ENCODE peak calls at places on chromosomes 3 and 15, in nine cellular contexts. A is H9, W is B cell, Q is esophagus muscularis mucosa, N is uterus, O is WTC11, U is neural progenitor cell, F is fibroblast of mammary gland, T is IMR-90. K is an unnamed sample.

GRCh38 chr3:148903022-148903442 is 37.9 kb downstream of the CPA3 start:
- DNase-seq in F (peak; percentile 81), O (no peak), U (no peak), Q (no peak), N (no peak), W (no peak), T (peak; percentile 28), A (no peak), K (peak; percentile 69)

GRCh38 chr15:74870496-74871213 is 2.5 kb downstream of the SCAMP2 start:
- DNase-seq in U (no peak), Q (no peak), F (no peak), W (no peak), T (no peak), O (no peak), N (no peak), A (no peak), K (no peak)

GRCh38 chr3:78154521-78155186 is 1114.8 kb downstream of the ROBO2 start:
- DNase-seq in T (no peak), Q (no peak), F (no peak), W (no peak), O (no peak), N (no peak), A (no peak), U (no peak), K (no peak)

GRCh38 chr15:69574506-69574905 is 121.9 kb downstream of the RPLP1 start:
- DNase-seq in W (no peak), F (no peak), U (no peak), A (no peak), T (no peak), O (no peak), Q (no peak), N (no peak), K (no peak)

GRCh38 chr3:39294446-39295183 is 14.8 kb upstream of the CX3CR1 start:
- DNase-seq in W (no peak), T (no peak), U (no peak), Q (no peak), O (no peak), N (no peak), A (no peak), F (no peak), K (no peak)

GRCh38 chr3:134360046-134360445 is 14.2 kb downstream of the AMOTL2 start:
- DNase-seq in W (no peak), F (no peak), Q (no peak), O (peak; percentile 7), N (no peak), U (no peak), A (no peak), T (no peak), K (no peak)

GRCh38 chr15:80584561-80584964 is 110.5 kb upstream of the ABHD17C start:
- DNase-seq in T (no peak), O (no peak), U (peak; percentile 14), A (peak; percentile 23), F (no peak), N (no peak), W (no peak), Q (no peak), K (no peak)

GRCh38 chr3:79729096-79729495 is 38.7 kb downstream of the ROBO1 start:
- DNase-seq in O (no peak), T (no peak), Q (no peak), W (no peak), N (no peak), A (no peak), U (no peak), F (no peak), K (no peak)

GRCh38 chr3:134640378-134640777 is 10.4 kb downstream of the KY start:
- DNase-seq in Q (no peak), T (no peak), U (no peak), F (no peak), N (no peak), O (no peak), W (no peak), A (peak; percentile 9), K (no peak)

GRCh38 chr3:140204271-140204984 is 269.4 kb downstream of the CLSTN2 start:
- DNase-seq in N (no peak), F (no peak), T (no peak), O (no peak), A (peak; percentile 46), Q (peak; percentile 68), W (no peak), U (no peak), K (no peak)

GRCh38 chr3:5038243-5038642 is 59.0 kb downstream of the BHLHE40 start:
- DNase-seq in U (no peak), W (no peak), Q (no peak), A (no peak), N (no peak), O (no peak), T (no peak), F (peak; percentile 12), K (no peak)

GRCh38 chr15:84104853-84105252 is 130.7 kb upstream of the GOLGA6L4 start:
- DNase-seq in W (no peak), Q (no peak), F (no peak), N (no peak), O (no peak), A (no peak), T (no peak), U (no peak), K (no peak)

GRCh38 chr15:84113919-84114318 is 121.7 kb upstream of the GOLGA6L4 start:
- DNase-seq in T (no peak), W (no peak), U (no peak), O (no peak), Q (no peak), F (no peak), N (no peak), A (no peak), K (no peak)

GRCh38 chr15:84103345-84103744 is 132.2 kb upstream of the GOLGA6L4 start:
- DNase-seq in U (no peak), Q (no peak), F (no peak), O (no peak), A (no peak), W (no peak), N (no peak), T (no peak), K (no peak)

GRCh38 chr15:84112025-84112424 is 123.5 kb upstream of the GOLGA6L4 start:
- DNase-seq in Q (no peak), F (peak; percentile 26), A (no peak), U (no peak), T (peak; percentile 12), O (no peak), W (no peak), N (no peak), K (peak; percentile 5)

DNA sequence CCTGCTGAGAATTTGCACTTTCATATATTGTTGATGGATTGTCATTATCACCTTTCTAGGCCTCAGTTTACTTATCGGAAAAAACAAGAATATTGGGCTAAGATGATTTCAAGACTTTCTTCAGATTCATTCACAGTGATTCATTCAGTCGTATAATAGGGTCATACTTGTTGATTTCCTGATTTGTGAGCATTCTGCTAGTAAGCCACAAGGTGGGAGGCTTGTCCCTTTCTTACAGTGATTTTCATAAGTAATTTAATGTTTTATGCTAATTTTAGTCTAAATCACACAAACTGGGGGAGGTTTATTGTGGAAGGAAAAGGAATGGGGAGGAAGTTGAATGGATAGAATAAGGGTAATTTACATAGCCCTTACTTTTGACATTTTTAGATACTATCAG is 126.8 kb upstream of the GOLGA6L4 start:
- DNase-seq in O (no peak), U (no peak), A (no peak), F (peak; percentile 38), N (no peak), W (no peak), Q (no peak), T (peak; percentile 18), K (peak; percentile 18)
- TF ChIP-seq CTCF in O (no peak), U (peak; percentile 25), A (peak; percentile 37), F (peak; percentile 21), N (no peak), W (no peak), Q (no peak), T (peak; percentile 11), K (no peak)

GRCh38 chr3:44476963-44477311 is 533 bp downstream of the ZNF445 start:
- DNase-seq in N (no peak), W (no peak), A (no peak), O (no peak), U (no peak), F (no peak), Q (no peak), T (no peak), K (no peak)
- TF ChIP-seq CTCF in N (no peak), W (no peak), A (no peak), O (no peak), U (no peak), F (no peak), Q (no peak), T (no peak), K (no peak)

GRCh38 chr15:97874139-97874538 is 86.4 kb upstream of the ARRDC4 start:
- DNase-seq in Q (no peak), W (no peak), O (no peak), A (no peak), N (no peak), T (no peak), F (no peak), U (no peak), K (no peak)

GRCh38 chr15:97870771-97871170 is 89.7 kb upstream of the ARRDC4 start:
- DNase-seq in U (no peak), O (no peak), N (no peak), T (no peak), W (no peak), Q (no peak), F (no peak), A (no peak), K (no peak)

GRCh38 chr15:97875025-97875512 is 85.4 kb upstream of the ARRDC4 start:
- DNase-seq in W (no peak), N (no peak), A (no peak), T (no peak), F (no peak), O (no peak), Q (no peak), U (no peak), K (no peak)

GRCh38 chr15:97881568-97881967 is 78.9 kb upstream of the ARRDC4 start:
- DNase-seq in U (no peak), Q (no peak), O (no peak), N (no peak), F (no peak), W (no peak), T (no peak), A (peak; percentile 38), K (no peak)

DNA sequence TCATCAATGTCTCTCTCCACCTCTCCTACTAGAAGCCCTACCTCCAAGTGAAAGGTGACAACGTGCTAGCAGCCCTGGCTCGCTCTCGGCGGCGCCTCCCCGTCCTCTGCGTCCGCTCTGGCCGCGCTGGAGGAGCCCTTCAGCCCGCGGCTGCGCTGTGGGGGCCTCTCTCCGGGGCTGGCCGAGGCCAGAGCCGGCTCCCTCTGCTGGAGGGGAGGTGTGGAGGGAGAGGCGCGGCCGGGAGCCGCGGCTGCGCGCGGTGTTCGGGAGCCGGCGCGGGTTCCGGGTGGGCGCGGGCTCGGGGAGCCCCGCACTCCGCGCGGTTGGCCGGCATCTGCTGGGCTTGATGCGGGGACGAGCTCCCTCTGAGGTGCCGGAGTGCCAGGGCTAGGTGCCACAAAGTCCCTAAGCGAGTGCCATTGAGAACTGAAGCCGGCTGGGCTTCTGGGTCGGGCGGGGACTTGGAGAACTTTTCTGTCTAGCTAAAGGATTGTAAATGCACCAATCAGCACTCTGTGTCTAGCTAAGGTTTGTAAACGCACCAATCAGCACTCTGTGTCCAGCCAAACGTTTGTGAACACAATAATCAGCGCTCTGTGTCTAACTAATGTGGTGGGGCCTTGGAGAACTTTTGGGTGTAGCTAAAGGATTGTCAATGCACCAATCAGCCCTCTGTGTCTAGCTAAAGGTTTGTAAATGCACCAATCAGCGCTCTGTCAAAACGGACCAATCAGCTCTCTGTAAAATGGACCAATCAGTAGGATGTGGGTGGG is 84.8 kb upstream of the ARRDC4 start:
- DNase-seq in F (no peak), T (no peak), O (peak; percentile 72), Q (no peak), W (no peak), A (peak; percentile 59), U (no peak), N (no peak), K (no peak)
- TF ChIP-seq CTCF in F (no peak), T (no peak), O (no peak), Q (peak; percentile 14), W (no peak), A (peak; percentile 15), U (no peak), N (no peak), K (no peak)

GRCh38 chr15:79296583-79296982 is 14.1 kb downstream of the ANKRD34C start:
- DNase-seq in F (no peak), A (no peak), T (no peak), O (no peak), W (no peak), Q (peak; percentile 19), N (no peak), U (no peak), K (no peak)
- TF ChIP-seq CTCF in F (peak; percentile 23), A (peak; percentile 56), T (no peak), O (no peak), W (no peak), Q (no peak), N (no peak), U (peak; percentile 22), K (no peak)

K was measured in foreskin fibroblast.